ENCODE peak calls at places on chromosomes 13 and 19, in seven cellular contexts. M, N, K, I, G, J and B are unnamed samples.

GRCh38 chr19:17232258-17232657 is 6.2 kb downstream of the OCEL1 start:
- DNase-seq in N (no peak), K (no peak), I (no peak), M (no peak), J (no peak), G (no peak), B (no peak)

GRCh38 chr13:100315522-100315921 is 226.6 kb downstream of the PCCA start:
- DNase-seq in M (no peak), J (no peak), G (peak; percentile 24), K (no peak), N (no peak), I (no peak), B (no peak)

GRCh38 chr13:30654430-30654829 is 36.7 kb downstream of the USPL1 start:
- DNase-seq in N (no peak), K (no peak), M (no peak), J (no peak), G (no peak), I (no peak), B (no peak)

GRCh38 chr13:114161644-114162532 is 17.2 kb upstream of the CFAP97D2 start:
- DNase-seq in N (no peak), M (no peak), G (peak; percentile 34), K (no peak), I (no peak), J (peak; percentile 41), B (no peak)

GRCh38 chr13:48096670-48097069 is 1.8 kb upstream of the MED4 start:
- DNase-seq in N (no peak), G (no peak), J (no peak), M (no peak), I (no peak), K (no peak), B (no peak)

GRCh38 chr19:21568816-21569496 is 63.6 kb downstream of the ZNF429 start:
- DNase-seq in J (peak; percentile 70), K (peak; percentile 52), N (peak; percentile 49), I (no peak), G (peak; percentile 56), M (no peak), B (peak; percentile 90)

GRCh38 chr13:113064000-113064533 is 41.5 kb upstream of the F7 start:
- DNase-seq in J (no peak), K (no peak), N (no peak), G (no peak), I (no peak), M (no peak), B (no peak)

GRCh38 chr19:48249502-48250014 is 6.2 kb downstream of the CARD8 start:
- DNase-seq in I (no peak), K (no peak), N (peak; percentile 30), G (peak; percentile 40), J (no peak), M (peak; percentile 80), B (no peak)

GRCh38 chr13:46640843-46641242 is 87.9 kb downstream of the LRCH1 start:
- DNase-seq in G (peak; percentile 48), I (peak; percentile 33), J (peak; percentile 63), M (no peak), K (no peak), N (no peak), B (no peak)

GRCh38 chr19:45444318-45445041 is 20.8 kb upstream of the ERCC1 start:
- DNase-seq in I (no peak), N (peak; percentile 71), J (peak; percentile 72), G (peak; percentile 88), M (peak; percentile 85), K (no peak), B (no peak)

GRCh38 chr19:34428549-34429285 is 536 bp downstream of the UBA2 start:
- DNase-seq in J (peak; percentile 28), N (no peak), G (peak; percentile 26), K (no peak), M (peak; percentile 43), I (peak; percentile 13), B (no peak)

GRCh38 chr19:3175761-3176714 is 2.5 kb upstream of the S1PR4 start:
- DNase-seq in K (peak; percentile 80), G (peak; percentile 64), I (peak; percentile 93), J (peak; percentile 65), M (no peak), N (no peak), B (peak; percentile 88)

GRCh38 chr19:1147934-1148549 is 26.0 kb downstream of the SBNO2 start:
- DNase-seq in J (no peak), G (no peak), N (no peak), K (no peak), M (no peak), I (no peak), B (no peak)
- TF ChIP-seq CTCF in J (no peak), G (no peak), N (no peak), K (no peak), M (no peak), I (no peak), B (no peak)

GRCh38 chr13:20090349-20090748 is 70.5 kb downstream of the GJA3 start:
- DNase-seq in J (peak; percentile 9), K (no peak), N (no peak), I (no peak), M (no peak), G (no peak), B (no peak)
- TF ChIP-seq CTCF in J (no peak), K (peak; percentile 2), N (peak; percentile 21), I (peak; percentile 52), M (peak; percentile 41), G (peak; percentile 12), B (no peak)

GRCh38 chr19:13960863-13961784 is 8.8 kb downstream of the DCAF15 start:
- DNase-seq in G (no peak), K (no peak), J (no peak), M (no peak), N (no peak), I (no peak), B (no peak)
- TF ChIP-seq CTCF in G (peak; percentile 19), K (no peak), J (no peak), M (no peak), N (no peak), I (peak; percentile 29), B (no peak)

GRCh38 chr13:84574851-84575250 is 692.6 kb upstream of the SLITRK1 start:
- DNase-seq in K (peak; percentile 11), M (no peak), G (peak; percentile 54), I (no peak), N (no peak), J (peak; percentile 33), B (no peak)
- TF ChIP-seq CTCF in K (peak; percentile 45), M (peak; percentile 52), G (peak; percentile 55), I (peak; percentile 62), N (no peak), J (peak; percentile 43), B (peak; percentile 51)

DNA sequence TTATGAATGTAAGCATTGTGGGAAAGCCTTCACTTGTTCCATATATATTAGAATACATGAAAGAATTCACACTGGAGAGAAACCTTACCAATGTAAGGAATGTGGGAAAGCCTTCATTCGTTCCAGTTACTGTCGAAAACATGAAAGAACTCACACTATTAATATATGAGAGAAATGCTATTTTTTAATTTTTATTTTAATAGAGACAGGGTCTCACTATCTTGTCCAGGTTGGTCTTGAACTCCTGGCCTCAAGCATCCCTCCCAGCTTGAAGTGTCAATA is 7.0 kb upstream of the ZNF440 start:
- DNase-seq in N (no peak), M (no peak), G (no peak), I (no peak), K (no peak), J (no peak), B (no peak)
- TF ChIP-seq CTCF in N (no peak), M (no peak), G (no peak), I (no peak), K (no peak), J (no peak), B (no peak)

GRCh38 chr13:51832471-51833152 is 12.4 kb downstream of the TMEM272 start:
- DNase-seq in N (peak; percentile 35), M (peak; percentile 83), J (peak; percentile 31), I (no peak), G (peak; percentile 54), K (peak; percentile 10), B (no peak)
- TF ChIP-seq CTCF in N (peak; percentile 62), M (peak; percentile 88), J (peak; percentile 30), I (peak; percentile 60), G (peak; percentile 63), K (peak; percentile 57), B (peak; percentile 47)

GRCh38 chr19:18521692-18522123 is at the start of gene ELL:
- DNase-seq in N (no peak), I (no peak), K (no peak), J (no peak), G (no peak), M (no peak), B (no peak)
- TF ChIP-seq CTCF in N (no peak), I (no peak), K (no peak), J (no peak), G (no peak), M (no peak), B (no peak)

DNA sequence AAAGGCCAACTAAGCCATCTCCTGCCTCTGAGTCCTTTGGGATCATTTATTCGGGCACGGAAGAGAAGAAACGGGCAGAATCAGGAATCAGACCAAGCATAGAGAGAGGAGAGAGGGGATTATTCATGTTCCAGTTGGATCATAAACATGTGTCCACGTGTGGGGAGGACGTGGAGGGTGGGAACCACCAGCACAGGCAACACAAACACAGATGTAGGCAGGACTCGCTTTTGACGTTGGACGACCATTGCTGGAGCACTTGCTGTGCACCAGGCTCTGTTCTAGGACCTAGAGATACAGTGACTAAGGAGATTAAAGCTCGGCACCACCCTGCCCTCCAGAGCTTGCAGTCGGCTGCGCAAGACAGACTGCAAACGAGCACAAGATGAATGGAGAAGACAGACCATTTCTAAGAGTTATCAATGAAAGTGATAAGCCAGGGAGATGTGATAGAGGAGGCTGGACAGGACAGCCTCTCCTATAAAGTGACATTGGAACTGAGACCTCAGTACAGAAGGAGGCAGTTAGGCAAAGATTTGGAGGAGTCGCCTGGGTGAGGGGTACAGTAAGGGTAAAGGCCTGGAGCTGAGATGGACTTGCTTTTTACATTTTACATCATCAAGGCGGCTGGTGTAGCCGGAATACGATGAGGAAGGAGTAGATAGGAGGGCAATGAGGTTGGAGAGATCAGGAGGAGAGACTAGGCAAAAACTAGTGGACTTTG is 716 bp downstream of the SH2D3A start:
- DNase-seq in I (no peak), G (no peak), K (no peak), N (no peak), M (peak; percentile 39), J (no peak), B (no peak)
- TF ChIP-seq CTCF in I (peak; percentile 22), G (no peak), K (no peak), N (no peak), M (no peak), J (no peak), B (no peak)

DNA sequence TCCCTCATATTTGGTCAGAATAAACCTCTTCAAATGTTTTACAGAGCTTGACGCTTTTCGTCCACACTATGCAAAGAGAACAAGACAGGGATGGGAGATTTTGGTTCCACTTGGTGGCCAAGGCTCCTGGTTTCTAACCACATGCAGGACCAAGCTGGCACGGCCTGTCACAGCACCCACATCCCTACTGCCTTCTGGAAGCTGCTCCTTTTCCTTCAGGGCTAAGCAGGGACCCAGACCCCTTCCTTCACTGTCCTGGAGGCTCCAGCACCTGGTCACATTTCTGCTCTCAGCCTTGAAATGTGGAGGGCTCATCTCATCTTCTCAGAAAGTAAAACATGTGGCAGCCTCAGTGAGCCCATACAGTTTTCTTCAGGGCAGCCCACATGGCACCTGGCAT is 50.4 kb upstream of the ARHGEF7 start:
- DNase-seq in G (no peak), M (no peak), I (no peak), J (no peak), N (no peak), K (no peak), B (no peak)
- TF ChIP-seq CTCF in G (no peak), M (no peak), I (no peak), J (no peak), N (no peak), K (no peak), B (no peak)